ENCODE peak calls at places on chromosomes 7 and 10, in eight cellular contexts. H is HCT116, Y is H1, E is A549, L is K562, B is SK-N-SH, R is HepG2, I is GM12878. N is an unnamed sample.

GRCh38 chr10:3790858-3791257 is 5.8 kb upstream of the KLF6 start:
- DNase-seq in H (no peak), E (no peak), I (no peak), B (no peak), R (no peak), Y (no peak), L (no peak), N (no peak)

GRCh38 chr10:100781145-100781665 is 35.8 kb downstream of the PAX2 start:
- DNase-seq in Y (no peak), R (no peak), E (no peak), I (no peak), H (no peak), B (no peak), L (no peak), N (no peak)

GRCh38 chr10:133318494-133319127 is 9.9 kb downstream of the ZNF511 start:
- DNase-seq in B (peak; percentile 88), Y (no peak), I (no peak), H (no peak), E (peak; percentile 68), R (peak; percentile 56), L (peak; percentile 82), N (peak; percentile 59)

GRCh38 chr7:28478661-28479060 is 66.3 kb downstream of the CREB5 start:
- DNase-seq in E (no peak), B (no peak), I (no peak), Y (no peak), H (no peak), L (no peak), R (no peak), N (no peak)

GRCh38 chr10:60910543-60910942 is 33.4 kb downstream of the RHOBTB1 start:
- DNase-seq in B (no peak), L (no peak), I (no peak), R (no peak), E (no peak), H (no peak), Y (no peak), N (peak; percentile 85)

GRCh38 chr10:97046426-97047072 is 139.2 kb downstream of the SLIT1 start:
- DNase-seq in B (no peak), Y (no peak), H (no peak), R (no peak), I (no peak), L (no peak), E (no peak), N (no peak)

GRCh38 chr10:47290338-47290737 is 9.7 kb upstream of the GDF10 start:
- DNase-seq in I (no peak), L (no peak), Y (no peak), B (no peak), R (no peak), H (no peak), E (no peak), N (no peak)

GRCh38 chr10:125882596-125882995 is 1.5 kb upstream of the DHX32 start:
- DNase-seq in L (no peak), B (no peak), R (no peak), H (no peak), Y (no peak), I (no peak), E (no peak), N (peak; percentile 14)

GRCh38 chr7:55432937-55433784 is 68.0 kb downstream of the LANCL2 start:
- DNase-seq in L (peak; percentile 37), I (no peak), B (peak; percentile 83), Y (no peak), E (peak; percentile 53), H (peak; percentile 40), R (peak; percentile 50), N (peak; percentile 36)

GRCh38 chr10:125087191-125087896 is 73.0 kb downstream of the CTBP2 start:
- DNase-seq in I (no peak), H (no peak), E (no peak), R (no peak), Y (no peak), L (no peak), B (no peak), N (no peak)

GRCh38 chr10:24357344-24358021 is 148.5 kb downstream of the KIAA1217 start:
- DNase-seq in B (no peak), H (no peak), L (no peak), R (no peak), Y (peak; percentile 17), E (no peak), I (no peak), N (no peak)

GRCh38 chr7:141220263-141220662 is 146.4 kb downstream of the TMEM178B start:
- DNase-seq in Y (no peak), E (peak; percentile 13), L (peak; percentile 52), B (peak; percentile 86), R (peak; percentile 12), H (peak; percentile 7), I (no peak), N (no peak)

GRCh38 chr10:59873924-59874323 is 32.4 kb downstream of the CCDC6 start:
- DNase-seq in B (no peak), E (no peak), L (no peak), I (no peak), H (no peak), R (no peak), Y (no peak), N (no peak)

GRCh38 chr10:95352684-95353083 is 61.9 kb upstream of the PDLIM1 start:
- DNase-seq in L (no peak), R (no peak), Y (no peak), H (no peak), E (no peak), B (no peak), I (no peak), N (no peak)

GRCh38 chr10:101287183-101287830 is 58.0 kb upstream of the LBX1 start:
- DNase-seq in L (no peak), B (no peak), I (no peak), H (no peak), Y (no peak), R (no peak), E (no peak), N (no peak)

GRCh38 chr10:118590334-118590733 is 5.1 kb downstream of the PRLHR start:
- DNase-seq in H (no peak), Y (no peak), L (no peak), B (peak; percentile 86), R (no peak), E (no peak), I (no peak), N (no peak)

GRCh38 chr7:11713352-11713751 is 118.6 kb downstream of the THSD7A start:
- DNase-seq in B (no peak), Y (no peak), H (no peak), R (no peak), I (no peak), E (no peak), L (no peak), N (peak; percentile 41)
- H3K4me1 ChIP-seq in B (no peaks in the 10 kb centered on the region), Y (no peaks in the 10 kb centered on the region), H (peaks cover 8% of the 10 kb centered on the region), R (no peaks in the 10 kb centered on the region), I (no peaks in the 10 kb centered on the region), E (peaks cover 81% of the 10 kb centered on the region), L (no peaks in the 10 kb centered on the region), N (peaks cover 42% of the 10 kb centered on the region)

GRCh38 chr7:105690286-105690915 is 109.1 kb upstream of the EFCAB10 start:
- DNase-seq in H (no peak), B (no peak), E (no peak), Y (no peak), R (no peak), L (no peak), I (no peak), N (no peak)

GRCh38 chr7:105693576-105693975 is 112.3 kb upstream of the EFCAB10 start:
- DNase-seq in B (no peak), I (no peak), Y (no peak), R (no peak), E (no peak), H (no peak), L (no peak), N (no peak)

GRCh38 chr7:105689093-105689819 is 108.0 kb upstream of the EFCAB10 start:
- DNase-seq in B (peak; percentile 43), R (no peak), L (no peak), Y (peak; percentile 61), H (no peak), E (no peak), I (no peak), N (no peak)

GRCh38 chr7:105691692-105692564 is 110.6 kb upstream of the EFCAB10 start:
- DNase-seq in R (no peak), I (no peak), E (no peak), Y (no peak), B (no peak), L (no peak), H (no peak), N (peak; percentile 95)

GRCh38 chr7:105691029-105691691 is 109.9 kb upstream of the EFCAB10 start:
- DNase-seq in E (no peak), H (no peak), R (no peak), B (no peak), Y (no peak), I (no peak), L (no peak), N (peak; percentile 89)
- TF ChIP-seq MAX in E (no peak), H (no peak), R (no peak), B (no peak), Y (no peak), I (no peak), L (no peak), N (no peak)

GRCh38 chr10:76285012-76285411 is 853.6 kb downstream of the LRMDA start:
- DNase-seq in R (peak; percentile 6), B (no peak), E (no peak), H (no peak), Y (no peak), I (no peak), L (no peak), N (no peak)
- H3K27ac ChIP-seq in R (no peak overlapping the region), B (no peak overlapping the region), E (no peak overlapping the region), H (no peak overlapping the region), Y (no peak overlapping the region), I (no peak overlapping the region), L (no peak overlapping the region), N (no peak overlapping the region)

GRCh38 chr10:120996456-120997053 is 145.4 kb downstream of the WDR11 start:
- DNase-seq in L (no peak), H (no peak), B (no peak), Y (no peak), E (no peak), R (no peak), I (no peak), N (no peak)

GRCh38 chr10:120997313-120998102 is 146.3 kb downstream of the WDR11 start:
- DNase-seq in R (no peak), Y (no peak), E (no peak), L (no peak), B (no peak), I (no peak), H (no peak), N (no peak)

GRCh38 chr10:120998251-120998650 is 147.1 kb downstream of the WDR11 start:
- DNase-seq in H (no peak), E (no peak), L (no peak), I (no peak), B (no peak), Y (no peak), R (no peak), N (no peak)

GRCh38 chr10:120999868-121000267 is 148.7 kb downstream of the WDR11 start:
- DNase-seq in Y (no peak), R (peak; percentile 12), H (no peak), L (no peak), I (no peak), E (no peak), B (no peak), N (no peak)

DNA sequence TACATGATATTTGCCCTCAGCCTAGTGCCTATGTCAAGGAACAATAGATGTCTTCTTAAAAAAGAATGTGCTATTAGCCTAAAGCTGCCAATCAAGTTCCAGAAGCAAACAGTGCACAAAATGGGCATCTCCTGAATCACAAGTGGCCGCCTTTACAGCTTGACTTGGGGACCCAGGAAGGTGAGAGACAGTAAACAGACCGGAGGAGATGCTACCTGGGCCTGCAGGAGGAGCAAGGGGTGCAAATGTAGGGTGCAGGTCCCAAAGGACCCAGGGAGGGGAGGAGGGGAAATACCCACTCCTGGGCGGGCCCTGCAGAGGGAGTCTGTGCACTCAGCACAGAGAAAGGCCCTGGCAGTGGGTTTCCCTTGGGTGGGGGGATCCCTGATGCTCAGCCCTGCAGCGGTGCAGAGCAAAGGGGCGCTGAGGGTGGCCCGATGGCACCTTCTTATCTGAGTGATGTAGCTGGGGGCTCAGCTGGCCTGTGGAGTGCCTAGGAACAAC is 147.7 kb downstream of the WDR11 start:
- DNase-seq in H (no peak), E (no peak), Y (no peak), L (no peak), B (no peak), R (no peak), I (no peak), N (no peak)
- H3K4me1 ChIP-seq in H (peaks cover 4% of the 10 kb centered on the region), E (no peaks in the 10 kb centered on the region), Y (no peaks in the 10 kb centered on the region), L (no peaks in the 10 kb centered on the region), B (no peaks in the 10 kb centered on the region), R (no peaks in the 10 kb centered on the region), I (no peaks in the 10 kb centered on the region), N (no peaks in the 10 kb centered on the region)